ENCODE peak calls at places on chromosomes 1 and 21, in four cellular contexts. V is SK-N-SH, X is H1, B is K562. Q is an unnamed sample.

GRCh38 chr21:26148834-26149354 is 21.7 kb downstream of the APP start:
- DNase-seq in B (no peak), X (no peak), V (no peak), Q (no peak)

GRCh38 chr21:41885341-41886024 is 6.3 kb upstream of the PRDM15 start:
- DNase-seq in B (no peak), X (no peak), V (no peak), Q (no peak)

GRCh38 chr1:54798206-54798605 is 2.9 kb downstream of the TTC22 start:
- DNase-seq in V (no peak), B (no peak), X (no peak), Q (no peak)

GRCh38 chr21:45279446-45280177 is 8.1 kb downstream of the POFUT2 start:
- DNase-seq in B (no peak), X (no peak), V (no peak), Q (peak)

GRCh38 chr1:184684285-184685077 is 70.2 kb downstream of the EDEM3 start:
- DNase-seq in X (no peak), V (peak), B (no peak), Q (no peak)

GRCh38 chr1:60746278-60746761 is 336.0 kb upstream of the NFIA start:
- DNase-seq in B (no peak), V (peak), X (no peak), Q (no peak)

GRCh38 chr21:34936874-34937563 is 112.1 kb downstream of the RUNX1 start:
- DNase-seq in X (no peak), V (no peak), B (no peak), Q (no peak)

GRCh38 chr1:160164121-160164520 is 12.7 kb downstream of the ATP1A4 start:
- DNase-seq in V (no peak), X (no peak), B (no peak), Q (no peak)

GRCh38 chr1:164510435-164510834 is 48.5 kb upstream of the PBX1 start:
- DNase-seq in X (no peak), V (no peak), B (no peak), Q (no peak)

GRCh38 chr1:115748396-115749130 is 20.0 kb downstream of the CASQ2 start:
- DNase-seq in V (no peak), X (no peak), B (no peak), Q (no peak)

GRCh38 chr21:25983745-25984144 is 186.8 kb downstream of the APP start:
- DNase-seq in X (no peak), B (no peak), V (peak), Q (no peak)

GRCh38 chr1:111847519-111847918 is 91.8 kb downstream of the DDX20 start:
- DNase-seq in X (no peak), V (peak), B (no peak), Q (no peak)

GRCh38 chr1:239308701-239309333 is 77.6 kb upstream of the CHRM3 start:
- DNase-seq in X (peak), V (peak), B (peak), Q (peak)

GRCh38 chr21:44954281-44954771 is 14.5 kb downstream of the SLX9 start:
- DNase-seq in X (no peak), V (no peak), B (no peak), Q (no peak)

GRCh38 chr1:1603671-1604373 is 3.9 kb upstream of the FNDC10 start:
- DNase-seq in V (no peak), X (no peak), B (no peak), Q (no peak)

GRCh38 chr21:34807881-34808568 is 139.2 kb downstream of the CLIC6 start:
- DNase-seq in V (no peak), X (no peak), B (no peak), Q (no peak)

GRCh38 chr1:115465802-115466363 is 127.8 kb upstream of the NGF start:
- DNase-seq in V (peak), X (no peak), B (no peak), Q (no peak)

GRCh38 chr1:112995890-112996289 is 39.9 kb upstream of the SLC16A1 start:
- DNase-seq in B (no peak), X (no peak), V (no peak), Q (no peak)

GRCh38 chr1:181089777-181090505 is 1.4 kb downstream of the IER5 start:
- DNase-seq in X (no peak), V (peak), B (peak), Q (peak)

GRCh38 chr1:200242379-200243041 is 167.3 kb downstream of the ZNF281 start:
- DNase-seq in V (no peak), X (no peak), B (no peak), Q (no peak)

GRCh38 chr21:40846566-40847411 is at the start of gene DSCAM:
- DNase-seq in V (peak), B (no peak), X (no peak), Q (peak)

GRCh38 chr1:167841530-167841929 is 72.4 kb downstream of the ADCY10 start:
- DNase-seq in B (no peak), V (no peak), X (no peak), Q (no peak)

GRCh38 chr1:118786454-118787155 is 201.5 kb downstream of the TBX15 start:
- DNase-seq in V (no peak), B (no peak), X (no peak), Q (no peak)

GRCh38 chr1:162835157-162835899 is 25.6 kb downstream of the CCDC190 start:
- DNase-seq in B (no peak), V (no peak), X (no peak), Q (no peak)

GRCh38 chr1:117820694-117821381 is 108.6 kb downstream of the GDAP2 start:
- DNase-seq in X (no peak), V (peak), B (no peak), Q (no peak)

GRCh38 chr1:207842506-207842905 is 68.4 kb downstream of the CD34 start:
- DNase-seq in V (no peak), B (no peak), X (no peak), Q (no peak)

GRCh38 chr1:208272311-208272710 is 28.1 kb upstream of the PLXNA2 start:
- DNase-seq in B (no peak), X (no peak), V (no peak), Q (no peak)

GRCh38 chr21:42261832-42262200 is 42.9 kb downstream of the ABCG1 start:
- DNase-seq in V (no peak), X (no peak), B (no peak), Q (no peak)

DNA sequence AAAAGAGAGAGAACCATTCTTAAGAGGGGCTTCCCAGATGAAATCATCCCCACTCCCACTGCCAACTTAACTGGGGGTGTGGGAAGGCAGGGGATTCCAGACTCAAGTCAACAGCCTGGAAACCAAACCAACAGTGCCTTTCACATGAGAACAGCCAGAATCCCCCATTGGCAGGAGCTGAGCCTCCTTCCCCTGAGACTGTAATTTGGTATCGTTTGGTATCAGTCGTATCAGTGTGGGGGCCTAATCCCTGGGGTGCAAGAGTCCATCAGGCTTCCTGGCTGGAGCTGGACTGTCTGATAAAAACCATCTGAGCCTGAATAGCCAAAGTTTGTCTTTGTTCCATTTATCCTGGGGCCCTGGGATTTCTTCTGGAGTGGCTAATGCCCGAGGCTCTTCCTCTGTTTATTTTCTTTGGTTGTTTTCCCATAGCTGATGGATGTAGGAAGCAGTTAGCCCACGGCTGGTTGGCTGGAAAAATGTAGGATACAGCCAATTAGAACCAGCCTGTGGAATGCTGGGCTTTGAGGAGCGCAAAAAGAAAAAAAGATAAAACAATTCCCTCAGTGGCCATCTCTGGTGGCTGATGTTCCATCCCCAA is 84.6 kb downstream of the LAMC2 start:
- DNase-seq in V (peak), X (no peak), B (no peak), Q (no peak)
- TF ChIP-seq TEAD4 in V (no peak), X (no peak), B (no peak), Q (no peak)

DNA sequence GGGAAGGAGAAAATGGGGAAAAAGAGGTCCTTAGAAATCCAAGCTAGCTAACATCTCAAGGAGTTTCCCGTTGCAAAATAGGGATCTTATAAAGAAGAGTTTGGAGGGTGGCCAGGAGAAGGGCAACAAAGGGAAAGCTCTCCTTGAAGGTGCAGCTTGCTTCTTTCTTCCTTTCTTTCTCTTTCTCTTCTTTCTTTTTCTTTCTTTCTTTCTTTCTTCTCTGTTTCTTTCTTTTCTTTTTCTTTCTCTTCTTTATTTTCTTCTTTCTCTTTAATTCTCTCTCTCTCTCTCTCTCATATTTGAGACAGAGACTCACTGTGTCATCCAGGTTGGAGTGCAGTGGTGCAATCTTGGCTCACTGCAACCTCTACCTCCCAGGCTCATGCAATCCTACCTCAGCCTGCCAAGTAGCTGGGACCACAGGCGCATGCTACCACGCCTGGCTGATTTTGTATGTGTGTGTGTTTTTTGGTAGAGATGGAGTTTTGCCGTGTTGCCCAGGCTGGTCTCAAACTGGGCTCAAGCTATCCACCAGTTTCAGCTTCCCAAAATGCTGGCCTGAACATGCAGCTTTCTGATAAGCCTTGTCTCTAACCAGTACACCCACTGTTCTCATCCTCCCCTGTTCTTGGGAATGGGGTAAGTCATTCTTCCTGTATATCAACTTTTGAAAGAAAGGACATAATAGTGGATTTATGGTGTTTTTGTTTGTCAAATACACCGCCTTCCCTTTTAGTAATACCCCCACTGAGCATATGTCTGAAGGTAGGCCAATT is 44.4 kb downstream of the RNF11 start:
- DNase-seq in X (no peak), B (peak), V (no peak), Q (no peak)
- TF ChIP-seq CTCF in X (no peak), B (no peak), V (no peak), Q (no peak)

GRCh38 chr1:13583592-13583963 is at the start of gene PDPN:
- DNase-seq in B (no peak), X (peak), V (no peak), Q (peak)
- TF ChIP-seq USF2 in B (no peak), X (no peak), V (no peak), Q (no peak)

GRCh38 chr1:203306089-203306969 is 1.0 kb downstream of the BTG2 start:
- DNase-seq in B (peak), X (no peak), V (peak), Q (no peak)
- TF ChIP-seq TEAD4 in B (no peak), X (no peak), V (no peak), Q (no peak)

DNA sequence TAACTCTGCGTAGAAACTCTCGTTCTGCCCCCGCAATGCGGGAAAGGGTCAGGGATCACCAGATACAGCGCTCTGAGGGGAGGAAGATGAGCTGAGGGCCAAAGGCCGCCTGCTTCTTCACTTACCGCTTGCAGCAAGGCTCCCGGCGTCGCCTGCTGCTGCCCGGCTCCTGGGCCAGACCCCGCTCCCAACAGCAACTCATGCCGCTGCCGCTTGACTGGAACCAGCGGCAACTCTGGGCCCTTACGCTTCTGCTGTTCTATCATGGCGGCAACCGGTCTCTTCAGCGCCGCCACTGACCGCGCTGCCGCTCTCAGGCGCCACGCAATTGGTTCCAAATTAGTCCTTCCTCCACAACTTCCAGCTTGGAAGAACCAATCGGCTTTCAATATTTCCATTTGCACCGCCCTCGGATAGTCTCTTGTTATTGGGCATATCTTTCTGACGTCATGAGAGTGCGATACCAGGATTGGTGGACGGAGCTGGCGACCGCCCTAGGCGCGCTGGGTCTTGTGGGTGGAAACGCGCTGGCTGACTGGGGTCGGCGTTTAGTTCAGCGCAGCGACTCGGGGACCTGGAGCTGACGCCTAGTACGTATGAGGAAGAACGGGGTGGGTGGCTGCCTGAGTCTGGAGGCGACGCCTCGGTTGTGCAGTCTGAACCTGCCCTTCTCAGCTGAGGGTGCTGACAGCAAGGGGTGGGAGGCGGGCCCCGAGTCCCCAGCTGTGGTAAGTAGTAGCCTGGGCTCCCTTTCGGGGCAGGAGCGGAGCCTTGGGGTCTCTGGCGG is at the start of the genes SNRNP40 and ZCCHC17:
- DNase-seq in B (peak), V (peak), X (peak), Q (peak)
- TF ChIP-seq CTCF in B (peak), V (no peak), X (no peak), Q (no peak)

GRCh38 chr1:223364685-223365382 is 858 bp upstream of the SUSD4 start:
- DNase-seq in X (no peak), V (no peak), B (peak), Q (peak)
- TF ChIP-seq USF2 in X (no peak), V (no peak), B (no peak), Q (no peak)

DNA sequence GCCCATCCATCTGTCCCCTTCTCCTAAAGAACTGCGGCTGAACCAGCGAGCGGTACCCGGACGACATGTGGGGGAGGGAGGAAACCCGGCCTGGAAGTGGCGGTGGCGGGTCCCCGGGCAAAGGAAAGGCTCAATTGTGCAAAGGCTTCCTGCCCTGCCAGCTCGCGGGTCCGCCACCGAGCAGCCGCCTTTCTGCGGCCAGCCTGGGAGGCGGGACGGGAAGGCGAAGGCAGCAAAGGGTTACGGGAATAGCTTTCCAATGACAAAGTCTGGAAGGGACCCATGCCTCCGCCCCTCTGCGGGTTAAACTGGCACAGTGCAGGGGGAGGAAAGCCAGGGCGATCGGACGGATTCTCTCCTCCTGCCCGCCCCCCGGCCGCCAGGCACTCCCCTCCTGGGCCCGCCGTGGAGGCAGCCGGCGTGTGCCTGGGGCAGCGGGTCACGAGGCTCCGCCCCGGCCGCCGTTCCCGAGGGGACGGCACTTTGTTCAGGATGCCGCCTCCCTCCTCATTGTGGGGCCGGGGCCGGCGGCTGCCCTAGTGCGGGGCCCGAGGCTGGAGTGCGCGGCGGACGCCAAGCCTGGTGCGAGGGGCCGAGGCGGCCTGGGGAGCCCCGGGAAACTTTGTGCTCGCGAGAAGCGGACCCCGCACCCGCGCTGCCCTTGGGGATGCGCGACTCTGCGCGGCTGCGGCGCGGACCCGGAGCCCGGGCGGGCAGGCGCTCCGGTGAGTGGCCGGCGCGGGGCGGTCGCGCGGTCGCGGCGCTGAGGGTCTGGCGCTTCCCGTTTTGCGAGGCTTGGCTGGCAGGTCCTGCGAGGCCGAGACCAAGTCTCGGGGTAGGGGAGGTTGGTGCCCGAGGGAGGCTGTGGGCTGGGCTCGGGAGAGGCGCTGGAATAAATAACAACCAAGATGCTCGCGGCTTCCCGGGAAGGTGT is at the start of gene NAV1:
- DNase-seq in V (peak), X (no peak), B (no peak), Q (peak)
- TF ChIP-seq TEAD4 in V (peak), X (peak), B (no peak), Q (no peak)

Q was measured in WTC11.